ENCODE peak calls at places on chromosomes 7 and 10, in five cellular contexts. One of them, this sample, is unnamed.

GRCh38 chr7:2198760-2199159 is 34.0 kb downstream of the MAD1L1 start:
- DNase-seq in naive thymus-derived CD8-positive, alpha-beta T cell: no peak
- DNase-seq in CD8-positive, alpha-beta memory T cell: no peak
- DNase-seq in amniotic epithelial cell: no peak
- DNase-seq in T-cell: no peak
- DNase-seq in this sample: no peak

GRCh38 chr7:46411236-46411635 is 490.2 kb upstream of the IGFBP3 start:
- DNase-seq in amniotic epithelial cell: no peak
- DNase-seq in naive thymus-derived CD8-positive, alpha-beta T cell: no peak
- DNase-seq in CD8-positive, alpha-beta memory T cell: no peak
- DNase-seq in T-cell: no peak
- DNase-seq in this sample: no peak

GRCh38 chr7:3754488-3755365 is 453.7 kb downstream of the SDK1 start:
- DNase-seq in amniotic epithelial cell: no peak
- DNase-seq in naive thymus-derived CD8-positive, alpha-beta T cell: no peak
- DNase-seq in CD8-positive, alpha-beta memory T cell: no peak
- DNase-seq in T-cell: no peak
- DNase-seq in this sample: no peak

GRCh38 chr10:76082956-76083355 is 651.5 kb downstream of the LRMDA start:
- DNase-seq in amniotic epithelial cell: peak
- DNase-seq in CD8-positive, alpha-beta memory T cell: no peak
- DNase-seq in naive thymus-derived CD8-positive, alpha-beta T cell: no peak
- DNase-seq in T-cell: no peak
- DNase-seq in this sample: no peak

GRCh38 chr7:105353752-105354328 is 34.9 kb downstream of the SRPK2 start:
- DNase-seq in naive thymus-derived CD8-positive, alpha-beta T cell: no peak
- DNase-seq in T-cell: no peak
- DNase-seq in amniotic epithelial cell: no peak
- DNase-seq in CD8-positive, alpha-beta memory T cell: no peak
- DNase-seq in this sample: no peak

GRCh38 chr10:104029528-104029875 is 56.2 kb downstream of the COL17A1 start:
- DNase-seq in amniotic epithelial cell: no peak
- DNase-seq in T-cell: no peak
- DNase-seq in CD8-positive, alpha-beta memory T cell: no peak
- DNase-seq in naive thymus-derived CD8-positive, alpha-beta T cell: no peak
- DNase-seq in this sample: no peak

GRCh38 chr10:99372546-99373271 is 43.6 kb downstream of the CNNM1 start:
- DNase-seq in CD8-positive, alpha-beta memory T cell: no peak
- DNase-seq in naive thymus-derived CD8-positive, alpha-beta T cell: no peak
- DNase-seq in T-cell: no peak
- DNase-seq in amniotic epithelial cell: peak
- DNase-seq in this sample: no peak

GRCh38 chr7:154907651-154908620 is 95.0 kb downstream of the PAXIP1 start:
- DNase-seq in CD8-positive, alpha-beta memory T cell: no peak
- DNase-seq in amniotic epithelial cell: no peak
- DNase-seq in naive thymus-derived CD8-positive, alpha-beta T cell: no peak
- DNase-seq in T-cell: no peak
- DNase-seq in this sample: no peak

GRCh38 chr7:154726368-154726767 is 276.6 kb downstream of the PAXIP1 start:
- DNase-seq in CD8-positive, alpha-beta memory T cell: no peak
- DNase-seq in naive thymus-derived CD8-positive, alpha-beta T cell: no peak
- DNase-seq in amniotic epithelial cell: no peak
- DNase-seq in T-cell: no peak
- DNase-seq in this sample: no peak

GRCh38 chr7:1329966-1330915 is 97.6 kb downstream of the UNCX start:
- DNase-seq in naive thymus-derived CD8-positive, alpha-beta T cell: no peak
- DNase-seq in T-cell: no peak
- DNase-seq in amniotic epithelial cell: no peak
- DNase-seq in CD8-positive, alpha-beta memory T cell: no peak
- DNase-seq in this sample: no peak

GRCh38 chr10:63206997-63207952 is 74.1 kb downstream of the NRBF2 start:
- DNase-seq in T-cell: no peak
- DNase-seq in amniotic epithelial cell: peak
- DNase-seq in CD8-positive, alpha-beta memory T cell: no peak
- DNase-seq in naive thymus-derived CD8-positive, alpha-beta T cell: no peak
- DNase-seq in this sample: no peak

GRCh38 chr7:135670179-135670578 is 7.9 kb downstream of the STMP1 start:
- DNase-seq in CD8-positive, alpha-beta memory T cell: no peak
- DNase-seq in amniotic epithelial cell: peak
- DNase-seq in naive thymus-derived CD8-positive, alpha-beta T cell: no peak
- DNase-seq in T-cell: no peak
- DNase-seq in this sample: no peak

GRCh38 chr7:108225531-108226181 is 95.5 kb upstream of the LAMB4 start:
- DNase-seq in amniotic epithelial cell: no peak
- DNase-seq in T-cell: no peak
- DNase-seq in CD8-positive, alpha-beta memory T cell: no peak
- DNase-seq in naive thymus-derived CD8-positive, alpha-beta T cell: no peak
- DNase-seq in this sample: no peak

GRCh38 chr7:2758673-2759603 is 70.9 kb downstream of the AMZ1 start:
- DNase-seq in naive thymus-derived CD8-positive, alpha-beta T cell: no peak
- DNase-seq in T-cell: no peak
- DNase-seq in amniotic epithelial cell: no peak
- DNase-seq in CD8-positive, alpha-beta memory T cell: no peak
- DNase-seq in this sample: no peak

GRCh38 chr10:45470098-45471012 is 96.3 kb downstream of the ALOX5 start:
- DNase-seq in CD8-positive, alpha-beta memory T cell: peak
- DNase-seq in amniotic epithelial cell: peak
- DNase-seq in naive thymus-derived CD8-positive, alpha-beta T cell: peak
- DNase-seq in T-cell: peak
- DNase-seq in this sample: peak

GRCh38 chr10:82150123-82150900 is 275.3 kb downstream of the NRG3 start:
- DNase-seq in amniotic epithelial cell: peak
- DNase-seq in naive thymus-derived CD8-positive, alpha-beta T cell: no peak
- DNase-seq in CD8-positive, alpha-beta memory T cell: no peak
- DNase-seq in T-cell: no peak
- DNase-seq in this sample: no peak

GRCh38 chr7:130353196-130353595 is 8.6 kb downstream of the CPA5 start:
- DNase-seq in amniotic epithelial cell: no peak
- DNase-seq in naive thymus-derived CD8-positive, alpha-beta T cell: no peak
- DNase-seq in CD8-positive, alpha-beta memory T cell: no peak
- DNase-seq in T-cell: no peak
- DNase-seq in this sample: no peak

GRCh38 chr7:148711191-148712102 is 12.7 kb downstream of the CUL1 start:
- DNase-seq in T-cell: no peak
- DNase-seq in CD8-positive, alpha-beta memory T cell: peak
- DNase-seq in amniotic epithelial cell: no peak
- DNase-seq in naive thymus-derived CD8-positive, alpha-beta T cell: no peak
- DNase-seq in this sample: no peak

GRCh38 chr10:120600871-120601644 is 144.0 kb downstream of the PLPP4 start:
- DNase-seq in CD8-positive, alpha-beta memory T cell: no peak
- DNase-seq in naive thymus-derived CD8-positive, alpha-beta T cell: no peak
- DNase-seq in amniotic epithelial cell: peak
- DNase-seq in T-cell: no peak
- DNase-seq in this sample: no peak

GRCh38 chr10:114879541-114880158 is 58.1 kb downstream of the FHIP2A start:
- DNase-seq in T-cell: peak
- DNase-seq in amniotic epithelial cell: peak
- DNase-seq in naive thymus-derived CD8-positive, alpha-beta T cell: peak
- DNase-seq in CD8-positive, alpha-beta memory T cell: peak
- DNase-seq in this sample: peak

GRCh38 chr10:114024876-114025609 is 18.6 kb upstream of the ADRB1 start:
- DNase-seq in CD8-positive, alpha-beta memory T cell: no peak
- DNase-seq in T-cell: peak
- DNase-seq in amniotic epithelial cell: peak
- DNase-seq in naive thymus-derived CD8-positive, alpha-beta T cell: no peak
- DNase-seq in this sample: peak

GRCh38 chr10:12481956-12482355 is 132.6 kb downstream of the CAMK1D start:
- DNase-seq in naive thymus-derived CD8-positive, alpha-beta T cell: no peak
- DNase-seq in amniotic epithelial cell: no peak
- DNase-seq in CD8-positive, alpha-beta memory T cell: no peak
- DNase-seq in T-cell: no peak
- DNase-seq in this sample: no peak

GRCh38 chr7:99617187-99617781 is 538 bp downstream of the ZSCAN25 start:
- DNase-seq in T-cell: no peak
- DNase-seq in naive thymus-derived CD8-positive, alpha-beta T cell: no peak
- DNase-seq in amniotic epithelial cell: no peak
- DNase-seq in CD8-positive, alpha-beta memory T cell: no peak
- DNase-seq in this sample: no peak

GRCh38 chr7:142485617-142486226 is 227.9 kb upstream of the PRSS58 start:
- DNase-seq in amniotic epithelial cell: peak
- DNase-seq in naive thymus-derived CD8-positive, alpha-beta T cell: peak
- DNase-seq in CD8-positive, alpha-beta memory T cell: no peak
- DNase-seq in T-cell: no peak
- DNase-seq in this sample: no peak

GRCh38 chr10:5560142-5560843 is 35.5 kb downstream of the CALML3 start:
- DNase-seq in amniotic epithelial cell: no peak
- DNase-seq in T-cell: no peak
- DNase-seq in CD8-positive, alpha-beta memory T cell: no peak
- DNase-seq in naive thymus-derived CD8-positive, alpha-beta T cell: no peak
- DNase-seq in this sample: no peak

GRCh38 chr10:72332423-72333110 is 22.2 kb downstream of the DNAJB12 start:
- DNase-seq in amniotic epithelial cell: no peak
- DNase-seq in CD8-positive, alpha-beta memory T cell: no peak
- DNase-seq in naive thymus-derived CD8-positive, alpha-beta T cell: no peak
- DNase-seq in T-cell: no peak
- DNase-seq in this sample: no peak

GRCh38 chr10:103888113-103888841 is 29.7 kb downstream of the STN1 start:
- DNase-seq in CD8-positive, alpha-beta memory T cell: peak
- DNase-seq in T-cell: no peak
- DNase-seq in naive thymus-derived CD8-positive, alpha-beta T cell: peak
- DNase-seq in amniotic epithelial cell: peak
- DNase-seq in this sample: peak

GRCh38 chr10:91036807-91037405 is 116.0 kb upstream of the ANKRD1 start:
- DNase-seq in T-cell: no peak
- DNase-seq in CD8-positive, alpha-beta memory T cell: no peak
- DNase-seq in amniotic epithelial cell: no peak
- DNase-seq in naive thymus-derived CD8-positive, alpha-beta T cell: no peak
- DNase-seq in this sample: no peak

GRCh38 chr7:153408360-153409335 is 643.5 kb upstream of the DPP6 start:
- DNase-seq in amniotic epithelial cell: no peak
- DNase-seq in T-cell: no peak
- DNase-seq in CD8-positive, alpha-beta memory T cell: no peak
- DNase-seq in naive thymus-derived CD8-positive, alpha-beta T cell: no peak
- DNase-seq in this sample: no peak

GRCh38 chr7:101952355-101953247 is 135.2 kb downstream of the CUX1 start:
- DNase-seq in naive thymus-derived CD8-positive, alpha-beta T cell: no peak
- DNase-seq in amniotic epithelial cell: peak
- DNase-seq in CD8-positive, alpha-beta memory T cell: no peak
- DNase-seq in T-cell: no peak
- DNase-seq in this sample: no peak

GRCh38 chr10:116170815-116171250 is 102.2 kb downstream of the GFRA1 start:
- DNase-seq in CD8-positive, alpha-beta memory T cell: no peak
- DNase-seq in naive thymus-derived CD8-positive, alpha-beta T cell: no peak
- DNase-seq in amniotic epithelial cell: no peak
- DNase-seq in T-cell: no peak
- DNase-seq in this sample: no peak

GRCh38 chr7:116736927-116737715 is 65.1 kb downstream of the MET start:
- DNase-seq in T-cell: no peak
- DNase-seq in naive thymus-derived CD8-positive, alpha-beta T cell: no peak
- DNase-seq in CD8-positive, alpha-beta memory T cell: no peak
- DNase-seq in amniotic epithelial cell: peak
- DNase-seq in this sample: no peak

GRCh38 chr7:110623436-110623835 is 467.5 kb upstream of the LRRN3 start:
- DNase-seq in naive thymus-derived CD8-positive, alpha-beta T cell: no peak
- DNase-seq in amniotic epithelial cell: no peak
- DNase-seq in CD8-positive, alpha-beta memory T cell: no peak
- DNase-seq in T-cell: no peak
- DNase-seq in this sample: no peak